ENCODE peak calls at places on chromosomes 6 and 20, in six cellular contexts. I, T, G, X, C and F are unnamed samples.

GRCh38 chr20:64079273-64080012 is at the start of gene RGS19:
- DNase-seq in X (peak; percentile 88), C (peak; percentile 57), T (peak; percentile 70), G (no peak), I (no peak), F (peak; percentile 98)

GRCh38 chr6:42702200-42702599 is 20.2 kb downstream of the PRPH2 start:
- DNase-seq in X (peak; percentile 39), I (no peak), C (peak; percentile 44), G (no peak), T (peak; percentile 27), F (no peak)

GRCh38 chr6:135779213-135779612 is 72.3 kb upstream of the PDE7B start:
- DNase-seq in G (no peak), I (no peak), T (no peak), C (no peak), X (no peak), F (no peak)

GRCh38 chr20:58078741-58079522 is 149.5 kb downstream of the ANKRD60 start:
- DNase-seq in G (no peak), I (no peak), X (no peak), C (peak; percentile 71), T (no peak), F (no peak)

GRCh38 chr6:46918830-46919229 is 2.9 kb downstream of the ADGRF5 start:
- DNase-seq in G (no peak), X (no peak), T (no peak), I (no peak), C (peak; percentile 54), F (no peak)

GRCh38 chr6:45613678-45614077 is 235.9 kb upstream of the SUPT3H start:
- DNase-seq in C (no peak), T (no peak), G (no peak), I (no peak), X (no peak), F (no peak)

GRCh38 chr20:5095931-5096330 is 23.8 kb downstream of the PCNA start:
- DNase-seq in I (no peak), X (no peak), G (no peak), T (no peak), C (no peak), F (no peak)

GRCh38 chr20:53940883-53941546 is 129.4 kb downstream of the BCAS1 start:
- DNase-seq in T (no peak), C (peak; percentile 92), G (no peak), X (peak; percentile 63), I (peak; percentile 19), F (no peak)

GRCh38 chr6:150734235-150734634 is 131.3 kb upstream of the MTHFD1L start:
- DNase-seq in T (no peak), I (no peak), C (no peak), G (no peak), X (no peak), F (no peak)

GRCh38 chr6:76441850-76442249 is 369.4 kb upstream of the IMPG1 start:
- DNase-seq in G (no peak), T (no peak), X (no peak), I (no peak), C (no peak), F (no peak)

GRCh38 chr6:130494745-130495144 is 128.9 kb downstream of the TMEM200A start:
- DNase-seq in T (no peak), G (no peak), I (no peak), X (no peak), C (no peak), F (no peak)

GRCh38 chr20:10075606-10076005 is 40.8 kb downstream of the ANKEF1 start:
- DNase-seq in C (peak; percentile 21), G (no peak), T (no peak), I (no peak), X (no peak), F (no peak)

GRCh38 chr6:90322976-90323474 is 26.4 kb upstream of the BACH2 start:
- DNase-seq in C (no peak), I (no peak), G (no peak), X (peak; percentile 26), T (no peak), F (no peak)

GRCh38 chr6:90328004-90328403 is 31.4 kb upstream of the BACH2 start:
- DNase-seq in C (no peak), G (no peak), I (no peak), T (no peak), X (no peak), F (no peak)

GRCh38 chr6:90329397-90330077 is 32.9 kb upstream of the BACH2 start:
- DNase-seq in X (no peak), I (no peak), C (no peak), G (no peak), T (no peak), F (no peak)

DNA sequence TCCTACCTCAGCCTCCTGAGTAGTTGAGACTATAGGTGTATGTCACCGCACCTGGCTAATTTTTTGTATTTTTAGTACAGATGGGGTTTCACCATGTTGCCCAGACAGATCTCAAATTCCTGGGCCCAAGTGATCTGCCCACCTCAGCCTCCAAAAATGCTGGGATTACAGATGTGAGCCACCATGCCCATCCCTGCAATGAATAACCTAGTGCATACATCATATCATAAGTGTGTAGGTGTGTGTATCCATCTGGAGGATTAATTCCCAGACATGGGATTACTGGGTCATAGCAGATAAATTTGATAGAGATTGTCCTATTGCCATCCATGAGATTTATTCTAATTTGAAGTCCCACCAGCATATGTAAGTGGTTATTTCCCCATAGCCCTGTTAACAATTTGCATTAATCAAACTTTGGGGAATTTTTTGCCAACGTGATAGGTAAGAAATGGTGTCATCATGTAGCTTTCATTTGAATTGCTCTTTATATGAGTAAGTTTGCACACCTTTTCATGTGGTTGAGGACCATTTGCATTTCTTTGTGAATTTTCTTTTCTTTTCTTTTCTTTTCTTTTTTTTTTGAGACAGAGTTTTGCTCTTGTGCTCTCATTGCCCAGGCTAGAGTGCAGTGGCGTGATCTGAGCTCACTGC is 29.9 kb upstream of the BACH2 start:
- DNase-seq in G (no peak), X (no peak), C (no peak), T (no peak), I (no peak), F (no peak)
- TF ChIP-seq POLR2A in G (no peak), X (no peak), C (no peak), T (no peak), I (no peak), F (no peak)

DNA sequence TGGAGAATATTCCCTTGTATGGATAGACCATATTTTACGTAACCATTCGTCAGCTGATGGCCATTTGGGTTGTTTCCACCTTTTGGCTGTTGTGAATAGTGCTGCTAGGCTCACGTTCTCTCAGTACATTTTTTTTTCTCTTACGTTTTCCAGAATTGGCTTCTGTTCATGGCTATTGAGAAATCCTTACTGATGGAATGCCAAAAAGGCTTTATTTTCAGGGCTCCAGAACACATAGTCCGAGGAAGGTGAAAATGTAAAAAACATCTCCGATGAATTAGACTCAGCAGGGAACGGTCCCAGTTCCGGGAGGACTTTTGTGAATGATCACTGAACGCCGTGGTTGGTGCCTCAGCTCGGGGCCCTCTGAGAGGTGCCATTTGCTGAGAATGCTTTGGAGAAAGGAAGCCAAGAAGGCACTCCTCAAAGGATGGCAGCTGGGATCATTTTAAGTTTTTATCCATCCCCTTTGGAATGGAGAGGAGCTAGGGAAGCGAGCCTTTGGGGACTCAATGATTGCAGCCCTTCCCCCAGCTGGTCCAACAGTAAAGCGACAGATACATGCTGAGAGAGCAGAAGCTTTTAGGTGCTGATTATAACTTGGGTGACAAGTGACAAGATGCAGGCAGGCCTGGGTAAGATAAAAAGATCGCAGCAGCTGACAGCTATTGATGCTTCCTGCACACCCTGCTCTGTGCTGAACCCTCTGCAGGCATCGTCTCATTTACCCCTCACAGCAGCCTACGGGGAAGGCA is 133.3 kb upstream of the KCNG1 start:
- DNase-seq in X (no peak), G (no peak), I (no peak), C (no peak), T (no peak), F (no peak)
- TF ChIP-seq MYC in X (no peak), G (no peak), I (no peak), C (no peak), T (no peak), F (no peak)

DNA sequence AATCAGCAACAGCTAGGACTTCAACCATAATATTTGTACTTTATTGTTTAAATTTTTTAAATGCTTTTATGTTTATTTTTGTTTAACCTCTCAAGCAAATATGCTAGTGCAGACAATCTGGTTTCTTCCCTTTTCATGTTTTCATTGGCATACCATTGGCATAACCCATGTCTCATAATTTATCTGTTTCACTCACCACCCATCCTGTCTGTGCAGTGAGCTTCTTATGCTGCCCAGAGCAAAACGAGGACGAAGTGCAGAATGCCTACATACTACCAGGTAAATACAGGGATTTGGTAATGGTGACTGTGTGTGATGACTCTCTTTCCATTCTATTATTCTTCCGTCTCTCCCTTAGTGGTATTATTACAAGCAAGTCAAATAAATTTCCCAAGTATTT is 361.4 kb upstream of the KCNQ5 start:
- DNase-seq in I (no peak), X (no peak), T (no peak), G (no peak), C (peak; percentile 50), F (no peak)
- TF ChIP-seq MAX in I (no peak), X (no peak), T (no peak), G (no peak), C (no peak), F (no peak)

DNA sequence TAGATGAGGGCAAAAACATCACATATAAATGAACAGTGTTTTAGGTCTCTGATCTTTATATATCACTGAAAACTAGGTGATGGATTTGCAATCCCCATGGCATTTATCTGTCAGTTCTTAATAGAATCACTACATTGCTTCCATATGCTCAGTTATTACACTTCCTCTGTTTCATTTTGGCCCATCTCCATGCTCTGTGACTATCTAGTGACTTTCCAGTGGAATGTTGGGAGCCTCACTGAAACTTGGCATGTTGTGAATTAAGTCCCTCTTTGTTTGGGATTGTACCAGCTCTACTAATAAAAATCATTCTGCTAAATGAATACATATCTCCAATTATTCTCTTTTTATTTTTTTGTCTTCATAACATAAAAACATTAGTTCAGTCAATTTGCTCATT is 226.1 kb upstream of the CEP162 start:
- DNase-seq in X (no peak), C (no peak), T (no peak), I (no peak), G (no peak), F (no peak)
- TF ChIP-seq POLR2A in X (no peak), C (no peak), T (no peak), I (no peak), G (no peak), F (no peak)

DNA sequence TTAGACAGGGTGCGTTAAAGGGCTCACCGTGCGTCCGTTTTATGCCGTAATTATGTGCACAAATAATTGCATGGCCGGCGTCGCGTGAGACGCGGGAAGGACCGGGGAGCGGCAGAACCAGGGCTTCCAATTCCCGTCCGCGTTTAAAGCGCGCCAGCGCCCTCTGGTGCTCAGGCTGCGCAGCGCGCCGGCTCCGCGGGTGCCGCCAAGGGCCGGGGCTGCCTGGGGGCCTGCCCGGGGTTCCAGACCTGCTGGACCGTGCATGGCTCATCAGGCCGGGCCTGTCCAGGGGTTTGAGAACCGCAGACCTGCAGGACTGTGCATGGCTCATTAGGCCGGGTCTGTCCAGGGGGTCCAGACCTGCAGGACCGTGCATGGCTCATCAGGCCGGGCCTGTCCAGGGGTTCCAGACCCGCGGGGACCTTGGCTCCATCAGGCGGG is 369.0 kb downstream of the THBS2 start:
- DNase-seq in X (peak; percentile 70), T (peak; percentile 32), C (peak; percentile 4), G (no peak), I (peak; percentile 69), F (peak; percentile 79)
- TF ChIP-seq MYC in X (no peak), T (peak; percentile 27), C (no peak), G (no peak), I (no peak), F (no peak)

DNA sequence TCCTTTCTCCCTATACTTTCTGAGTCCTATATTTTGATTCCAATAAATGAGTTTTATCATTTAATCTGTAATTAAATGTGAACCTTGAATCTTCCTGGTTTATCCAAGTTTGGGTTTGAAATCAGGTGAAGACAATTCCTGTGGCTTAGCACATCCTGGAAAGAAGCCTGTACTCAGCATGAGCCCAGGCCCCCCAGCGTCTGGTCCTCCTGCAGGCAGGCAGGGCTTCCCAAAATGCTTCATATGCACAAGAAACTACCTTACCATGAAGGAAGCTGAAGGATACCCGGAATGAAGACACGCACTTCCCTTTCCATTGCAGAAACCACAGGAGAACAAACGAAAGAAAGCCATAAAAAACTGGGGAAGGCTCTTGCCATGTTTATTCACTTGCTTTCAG is 157.4 kb upstream of the PDE10A start:
- DNase-seq in T (no peak), G (no peak), C (no peak), X (no peak), I (no peak), F (no peak)
- TF ChIP-seq MAX in T (no peak), G (no peak), C (no peak), X (no peak), I (no peak), F (no peak)